ENCODE peak calls at places on chromosome 21, in seven cellular contexts. R, I, Z, T, A, U and X are unnamed samples.

GRCh38 chr21:25970254-25970930 is 200.2 kb downstream of the APP start:
- DNase-seq in Z (no peak), U (no peak), A (no peak), I (no peak), T (no peak), R (no peak), X (no peak)

GRCh38 chr21:28336299-28336698 is 656.4 kb downstream of the LTN1 start:
- DNase-seq in U (peak), T (no peak), I (no peak), A (peak), R (no peak), Z (peak), X (no peak)

GRCh38 chr21:38853421-38853919 is 47.7 kb downstream of the ETS2 start:
- DNase-seq in R (peak), T (peak), A (no peak), U (peak), I (no peak), Z (no peak), X (no peak)

GRCh38 chr21:37228003-37228400 is 39.1 kb downstream of the VPS26C start:
- DNase-seq in T (no peak), U (no peak), A (no peak), I (no peak), R (no peak), Z (no peak), X (no peak)

GRCh38 chr21:46234436-46234950 is 5.9 kb upstream of the LSS start:
- DNase-seq in Z (no peak), T (no peak), I (no peak), R (no peak), A (no peak), U (no peak), X (no peak)

GRCh38 chr21:20997633-20998455 is at the start of gene NCAM2:
- DNase-seq in R (no peak), Z (peak), U (peak), I (no peak), T (peak), A (peak), X (peak)

GRCh38 chr21:39483917-39484316 is 32.1 kb downstream of the SH3BGR start:
- DNase-seq in R (no peak), T (no peak), U (peak), I (no peak), A (no peak), Z (no peak), X (no peak)

GRCh38 chr21:33036430-33037162 is 10.9 kb downstream of the OLIG2 start:
- DNase-seq in T (peak), A (no peak), U (peak), R (no peak), Z (no peak), I (no peak), X (peak)

GRCh38 chr21:33135925-33136324 is 66.0 kb downstream of the OLIG1 start:
- DNase-seq in I (no peak), A (no peak), Z (no peak), T (no peak), R (no peak), U (no peak), X (no peak)

GRCh38 chr21:31660134-31660565 is 657 bp downstream of the SOD1 start:
- DNase-seq in U (peak), Z (no peak), A (peak), T (peak), R (peak), I (no peak), X (no peak)

GRCh38 chr21:31878831-31879230 is 6.0 kb downstream of the HUNK start:
- DNase-seq in R (no peak), A (no peak), U (no peak), Z (no peak), I (no peak), T (no peak), X (no peak)

GRCh38 chr21:46057710-46058241 is 40.1 kb upstream of the COL6A2 start:
- DNase-seq in T (no peak), R (no peak), I (no peak), Z (no peak), U (no peak), A (no peak), X (no peak)

GRCh38 chr21:16454371-16454770 is 724.6 kb downstream of the USP25 start:
- DNase-seq in I (no peak), T (no peak), A (no peak), Z (no peak), U (peak), R (no peak), X (no peak)
- TF ChIP-seq CTCF in I (no peak), T (no peak), A (peak), Z (peak), U (peak), R (peak), X (no peak)

GRCh38 chr21:44800103-44800502 is 1.5 kb downstream of the UBE2G2 start:
- DNase-seq in T (peak), U (peak), Z (no peak), R (no peak), A (peak), I (no peak), X (no peak)
- TF ChIP-seq CTCF in T (peak), U (peak), Z (peak), R (peak), A (peak), I (no peak), X (no peak)

DNA sequence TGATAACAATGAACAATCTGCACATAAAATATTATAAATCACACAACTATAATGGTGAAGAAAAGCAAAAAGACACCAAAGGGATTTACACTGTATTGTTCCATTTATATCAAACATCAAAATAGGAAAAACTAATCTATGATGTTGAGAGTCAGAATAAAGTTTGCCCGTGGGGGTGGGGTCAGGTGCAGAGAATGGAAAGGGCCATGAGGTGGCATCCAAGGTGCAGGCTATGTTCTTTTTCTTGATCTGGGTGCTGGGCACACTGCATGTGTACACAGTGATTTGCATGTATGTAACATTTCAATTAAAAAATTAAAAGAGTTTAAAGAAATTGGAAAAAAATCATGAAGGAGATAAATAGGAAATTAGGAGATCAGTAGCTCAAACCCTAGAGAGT is 127.3 kb downstream of the DSCAM start:
- DNase-seq in Z (no peak), I (no peak), U (no peak), R (no peak), T (no peak), A (no peak), X (no peak)
- TF ChIP-seq CTCF in Z (no peak), I (no peak), U (no peak), R (no peak), T (no peak), A (no peak), X (no peak)

GRCh38 chr21:16324630-16325029 is 594.8 kb downstream of the USP25 start:
- DNase-seq in R (no peak), A (no peak), U (no peak), Z (no peak), T (no peak), I (no peak), X (no peak)

DNA sequence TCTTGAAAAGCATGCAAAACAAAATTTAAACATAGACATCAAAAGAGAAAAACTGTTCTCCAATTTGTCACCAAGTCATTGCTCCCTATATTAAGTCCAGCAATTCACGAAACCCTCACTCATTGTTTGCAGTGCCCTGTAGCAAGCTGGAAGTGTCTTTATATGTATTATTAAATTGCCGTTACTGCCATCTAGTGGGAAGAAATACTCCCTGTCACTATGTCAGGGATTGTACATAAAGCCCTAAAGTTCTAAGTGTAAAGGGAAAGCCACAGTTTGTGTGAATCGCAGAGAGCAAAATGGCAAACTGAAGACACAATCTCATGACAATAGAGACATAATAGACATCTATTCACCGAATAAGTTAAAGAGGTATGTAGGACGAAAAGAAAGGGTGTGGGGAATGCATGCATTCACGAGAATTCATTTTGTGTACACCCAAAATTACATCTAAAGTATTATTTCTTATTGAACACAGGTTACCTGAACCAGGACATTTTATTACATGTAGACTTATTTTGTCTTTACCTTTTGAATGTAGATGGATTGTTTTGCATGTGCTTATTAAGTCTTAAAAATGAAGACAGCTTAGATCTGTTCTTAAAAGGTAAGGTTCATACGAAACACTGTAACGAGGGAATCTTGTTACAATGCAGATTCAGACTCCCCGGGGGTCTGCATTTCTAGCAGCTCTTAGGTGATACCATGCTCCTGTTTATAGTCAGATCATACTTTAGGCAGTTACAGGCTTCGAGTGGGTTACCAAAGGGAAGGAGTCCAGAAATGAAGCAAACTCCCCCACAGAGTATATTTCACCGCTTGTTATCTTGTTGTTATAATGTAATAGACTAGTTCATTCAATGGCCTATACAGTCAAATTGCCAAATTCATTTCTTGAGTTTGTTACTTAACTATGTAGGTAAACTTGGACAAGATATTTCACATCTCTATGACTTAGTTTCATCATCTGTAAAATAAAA is 600.8 kb downstream of the USP25 start:
- DNase-seq in U (peak), A (peak), R (peak), Z (peak), T (peak), I (no peak), X (peak)
- TF ChIP-seq CTCF in U (peak), A (peak), R (peak), Z (peak), T (peak), I (peak), X (peak)